ENCODE peak calls at places on chromosomes 5 and 9, in seven cellular contexts. Q, Y, W, X, M, Z and A are unnamed samples.

GRCh38 chr9:126463426-126463825 is 136.8 kb downstream of the MVB12B start:
- DNase-seq in Q (no peak), Y (peak), W (no peak), X (no peak), M (no peak), Z (no peak), A (no peak)

GRCh38 chr9:130912932-130913598 is 16.5 kb upstream of the QRFP start:
- DNase-seq in Q (no peak), Y (peak), W (no peak), X (peak), M (no peak), Z (no peak), A (no peak)

GRCh38 chr9:27385606-27386005 is 88.7 kb upstream of the EQTN start:
- DNase-seq in Q (no peak), Y (no peak), W (no peak), X (no peak), M (no peak), Z (no peak), A (no peak)

GRCh38 chr9:133986061-133986460 is 6.1 kb downstream of the VAV2 start:
- DNase-seq in Q (no peak), Y (no peak), W (peak), X (no peak), M (peak), Z (no peak), A (no peak)

GRCh38 chr9:116287721-116288120 is 134.1 kb downstream of the PAPPA start:
- DNase-seq in Q (no peak), Y (no peak), W (no peak), X (no peak), M (no peak), Z (no peak), A (no peak)

GRCh38 chr9:79896390-79896789 is 324.6 kb downstream of the TLE4 start:
- DNase-seq in Q (no peak), Y (no peak), W (no peak), X (no peak), M (no peak), Z (no peak), A (no peak)

GRCh38 chr9:113386571-113387393 is 10.0 kb upstream of the HDHD3 start:
- DNase-seq in Q (no peak), Y (no peak), W (no peak), X (no peak), M (no peak), Z (no peak), A (no peak)

GRCh38 chr5:74389531-74390305 is 250.8 kb downstream of the ENC1 start:
- DNase-seq in Q (no peak), Y (no peak), W (no peak), X (no peak), M (no peak), Z (no peak), A (no peak)

GRCh38 chr5:132641241-132641723 is 16.7 kb upstream of the IL13 start:
- DNase-seq in Q (no peak), Y (no peak), W (no peak), X (no peak), M (no peak), Z (no peak), A (no peak)

GRCh38 chr5:15009420-15009819 is 137.8 kb upstream of the ANKH start:
- DNase-seq in Q (no peak), Y (no peak), W (no peak), X (no peak), M (no peak), Z (no peak), A (peak)

DNA sequence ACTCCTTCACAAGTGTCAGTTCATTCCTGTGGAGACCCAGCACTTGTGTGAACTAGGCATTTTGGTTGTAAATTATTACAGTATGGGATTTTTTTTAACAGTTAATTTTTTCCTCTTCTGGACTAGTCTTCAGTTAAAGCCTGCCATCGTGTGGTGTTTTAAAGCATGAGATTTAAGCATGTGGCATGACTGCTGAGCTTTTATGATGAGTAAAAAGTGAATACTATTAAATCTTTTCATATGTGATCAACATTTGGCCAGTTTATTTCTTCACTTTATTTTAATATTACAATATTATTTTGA is 25.0 kb downstream of the LMNB1 start:
- DNase-seq in Q (no peak), Y (no peak), W (no peak), X (no peak), M (no peak), Z (no peak), A (peak)
- TF ChIP-seq CTCF in Q (no peak), Y (no peak), W (no peak), X (peak), M (peak), Z (no peak), A (no peak)

GRCh38 chr9:136602193-136602885 is 56.5 kb upstream of the NOTCH1 start:
- DNase-seq in Q (no peak), Y (no peak), W (peak), X (no peak), M (no peak), Z (no peak), A (no peak)

GRCh38 chr9:136604823-136605525 is 57.7 kb upstream of the EGFL7 start:
- DNase-seq in Q (no peak), Y (no peak), W (no peak), X (no peak), M (no peak), Z (no peak), A (no peak)

GRCh38 chr9:136605966-136606365 is 56.8 kb upstream of the EGFL7 start:
- DNase-seq in Q (no peak), Y (peak), W (no peak), X (no peak), M (no peak), Z (no peak), A (no peak)

GRCh38 chr9:136603901-136604816 is 58.3 kb upstream of the NOTCH1 start:
- DNase-seq in Q (no peak), Y (no peak), W (no peak), X (peak), M (peak), Z (no peak), A (no peak)

GRCh38 chr9:136603216-136603615 is 57.4 kb upstream of the NOTCH1 start:
- DNase-seq in Q (no peak), Y (no peak), W (no peak), X (no peak), M (no peak), Z (no peak), A (no peak)
- TF ChIP-seq POLR2AphosphoS5 in Q (no peak), Y (no peak), W (no peak), X (no peak), M (no peak), Z (no peak), A (no peak)

DNA sequence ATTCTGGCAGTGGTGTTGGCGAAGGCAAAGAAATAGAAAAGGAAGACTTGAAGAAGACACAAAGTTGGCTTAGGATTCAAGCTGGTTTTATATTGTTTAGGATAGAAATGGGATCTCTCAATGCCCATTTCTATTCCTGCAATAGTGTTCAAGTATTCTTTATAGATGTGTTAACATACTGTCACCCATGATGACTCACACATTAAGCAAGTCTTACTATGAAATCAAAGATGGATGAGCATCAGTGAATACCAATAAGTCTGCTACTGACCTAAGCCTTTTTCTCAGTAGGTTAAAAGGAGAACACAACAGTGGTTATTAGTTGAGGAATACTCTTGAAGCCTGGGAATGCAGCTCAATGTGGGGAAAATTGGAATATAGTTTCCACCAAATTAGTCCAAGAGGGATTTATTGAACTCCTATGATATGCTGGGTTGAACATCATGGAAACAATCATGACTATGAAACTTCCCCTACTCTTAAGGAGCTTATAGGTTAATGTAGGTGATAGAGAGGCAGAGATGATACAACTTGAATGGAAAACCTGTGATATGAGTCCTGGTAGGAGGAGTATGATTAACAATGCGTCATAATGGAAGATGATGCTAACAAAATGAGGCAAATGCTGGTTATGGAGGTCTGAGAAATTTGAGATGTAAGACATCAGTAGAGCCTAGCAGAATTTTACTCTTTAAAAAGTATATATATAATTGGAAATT is 417.1 kb upstream of the DAP start:
- DNase-seq in Q (no peak), Y (no peak), W (no peak), X (no peak), M (no peak), Z (no peak), A (no peak)
- TF ChIP-seq CTCF in Q (no peak), Y (no peak), W (no peak), X (no peak), M (no peak), Z (no peak), A (no peak)

GRCh38 chr9:26261503-26262330 is 583.5 kb upstream of the TUSC1 start:
- DNase-seq in Q (no peak), Y (no peak), W (peak), X (no peak), M (no peak), Z (no peak), A (no peak)
- TF ChIP-seq POLR2AphosphoS5 in Q (no peak), Y (no peak), W (no peak), X (no peak), M (no peak), Z (no peak), A (no peak)

DNA sequence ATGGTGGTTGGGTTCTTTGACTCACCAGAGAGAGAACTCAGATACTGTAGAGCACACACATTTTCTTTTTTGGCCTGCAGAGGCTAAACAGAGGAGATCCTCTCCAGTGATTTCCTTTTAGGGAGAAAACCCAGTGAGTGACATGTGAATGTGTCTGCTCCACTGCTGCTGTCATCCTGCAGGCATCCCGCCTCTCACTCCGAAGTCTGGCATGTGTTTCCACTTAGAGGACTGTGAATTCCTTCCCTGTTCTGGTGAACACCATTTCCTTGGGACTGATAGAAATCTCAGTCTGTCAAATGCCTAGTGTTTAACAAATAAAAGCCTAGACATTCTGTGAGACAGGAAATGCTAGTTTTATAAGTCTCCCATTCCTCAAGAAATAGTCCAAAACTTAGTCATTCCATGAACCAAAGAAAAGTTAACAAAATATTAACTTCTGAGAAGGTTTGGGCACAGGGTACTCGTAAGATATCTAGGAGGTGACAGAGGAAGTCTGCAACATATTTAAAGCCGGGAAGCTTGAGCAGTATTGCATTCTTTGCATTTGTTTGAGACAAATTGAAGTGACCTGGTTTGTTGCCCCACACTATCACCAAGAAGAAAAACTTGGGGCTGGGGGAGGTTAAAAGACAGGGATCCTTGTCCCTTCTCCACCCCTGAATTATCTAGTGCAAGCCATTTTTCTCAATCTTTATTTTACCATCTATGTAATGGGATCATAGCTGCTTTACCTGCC is 74.9 kb upstream of the NIPAL4 start:
- DNase-seq in Q (peak), Y (peak), W (peak), X (no peak), M (no peak), Z (peak), A (no peak)
- TF ChIP-seq CTCF in Q (no peak), Y (no peak), W (no peak), X (no peak), M (no peak), Z (no peak), A (no peak)

GRCh38 chr5:10607666-10608442 is 44.0 kb downstream of the ANKRD33B start:
- DNase-seq in Q (no peak), Y (peak), W (peak), X (peak), M (no peak), Z (no peak), A (no peak)
- TF ChIP-seq POLR2AphosphoS5 in Q (no peak), Y (peak), W (no peak), X (no peak), M (no peak), Z (peak), A (no peak)

GRCh38 chr9:104110509-104110908 is 16.4 kb downstream of the SMC2 start:
- DNase-seq in Q (no peak), Y (no peak), W (no peak), X (no peak), M (no peak), Z (no peak), A (no peak)

GRCh38 chr9:104108315-104108714 is 14.2 kb downstream of the SMC2 start:
- DNase-seq in Q (no peak), Y (no peak), W (no peak), X (no peak), M (no peak), Z (no peak), A (no peak)

GRCh38 chr9:104104407-104104806 is 10.3 kb downstream of the SMC2 start:
- DNase-seq in Q (no peak), Y (no peak), W (no peak), X (no peak), M (no peak), Z (no peak), A (no peak)

DNA sequence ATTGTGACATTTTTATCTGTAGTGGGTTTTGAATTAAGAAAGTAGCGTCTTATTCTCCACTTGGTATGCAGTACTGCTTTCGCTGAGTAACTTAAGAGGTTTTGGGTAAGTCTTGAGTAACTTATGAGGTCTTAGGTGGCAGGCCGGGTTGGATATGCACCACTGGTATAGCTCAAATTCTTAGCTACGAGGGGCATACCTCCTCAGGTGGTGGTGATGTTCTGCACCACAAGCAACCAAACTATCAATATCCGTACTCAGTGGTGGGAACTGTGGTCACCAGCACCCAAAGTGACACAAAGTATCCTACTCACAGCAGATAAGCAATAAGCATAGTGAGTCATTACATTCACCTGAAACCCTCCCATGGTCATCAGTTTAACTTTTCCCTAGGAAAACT is 13.7 kb downstream of the SMC2 start:
- DNase-seq in Q (no peak), Y (no peak), W (no peak), X (no peak), M (no peak), Z (no peak), A (no peak)
- TF ChIP-seq CTCF in Q (no peak), Y (no peak), W (no peak), X (no peak), M (no peak), Z (no peak), A (no peak)

DNA sequence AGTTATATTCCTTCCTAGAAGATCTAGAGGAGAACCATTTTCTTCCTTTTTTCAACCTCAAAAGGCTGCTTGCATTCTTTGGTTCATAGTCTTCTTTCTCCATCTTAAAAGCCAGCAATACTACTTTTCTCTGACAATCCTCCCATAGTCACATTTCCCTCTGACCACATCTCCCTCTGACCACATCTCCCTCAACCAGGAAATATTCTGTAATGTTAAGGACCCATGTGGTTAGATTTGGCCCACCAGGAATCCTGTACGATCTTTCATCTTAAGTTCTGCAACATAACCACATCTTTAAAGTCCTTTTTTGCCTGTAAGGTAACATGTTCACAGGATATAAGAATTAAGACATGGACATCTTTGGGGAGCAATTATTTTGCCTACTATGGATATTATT is 179.4 kb upstream of the SPEF2 start:
- DNase-seq in Q (no peak), Y (no peak), W (no peak), X (no peak), M (no peak), Z (no peak), A (no peak)
- TF ChIP-seq POLR2AphosphoS5 in Q (no peak), Y (no peak), W (no peak), X (no peak), M (no peak), Z (no peak), A (no peak)